ENCODE peak calls at places on chromosomes 1 and 21, in ten cellular contexts. One of them, this sample, is unnamed.

GRCh38 chr1:25255711-25256577 is 8.7 kb upstream of the RSRP1 start:
- DNase-seq in AML-193: no peak
- DNase-seq in OCI-LY7: no peak
- DNase-seq in activated B cell treated with CpG ODN at 0.5 μM for 24 hours: no peak
- DNase-seq in NCI-H2081: no peak
- DNase-seq in germinal center: no peak
- DNase-seq in KBM-7: no peak
- DNase-seq in activated CD4-positive, CD25-positive, alpha-beta regulatory T cell treated with anti-CD3 and anti-CD28 coated beads, Interleukin-2, amount 50 U/mL, for 72 hours: no peak
- DNase-seq in fibroblast of gingiva: no peak
- DNase-seq in GM06990: no peak
- DNase-seq in this sample: no peak

GRCh38 chr1:109989656-109990653 is 5.4 kb downstream of the AHCYL1 start:
- DNase-seq in NCI-H2081: no peak
- DNase-seq in germinal center: no peak
- DNase-seq in OCI-LY7: peak; percentile 44
- DNase-seq in GM06990: no peak
- DNase-seq in activated CD4-positive, CD25-positive, alpha-beta regulatory T cell treated with anti-CD3 and anti-CD28 coated beads, Interleukin-2, amount 50 U/mL, for 72 hours: no peak
- DNase-seq in fibroblast of gingiva: no peak
- DNase-seq in KBM-7: no peak
- DNase-seq in activated B cell treated with CpG ODN at 0.5 μM for 24 hours: no peak
- DNase-seq in AML-193: peak; percentile 25
- DNase-seq in this sample: no peak

GRCh38 chr1:234613992-234614584 is 4.1 kb upstream of the IRF2BP2 start:
- DNase-seq in fibroblast of gingiva: no peak
- DNase-seq in KBM-7: no peak
- DNase-seq in activated CD4-positive, CD25-positive, alpha-beta regulatory T cell treated with anti-CD3 and anti-CD28 coated beads, Interleukin-2, amount 50 U/mL, for 72 hours: no peak
- DNase-seq in GM06990: no peak
- DNase-seq in germinal center: no peak
- DNase-seq in activated B cell treated with CpG ODN at 0.5 μM for 24 hours: no peak
- DNase-seq in AML-193: no peak
- DNase-seq in NCI-H2081: no peak
- DNase-seq in OCI-LY7: no peak
- DNase-seq in this sample: no peak

GRCh38 chr1:172483448-172483847 is 39.6 kb upstream of the PIGC start:
- DNase-seq in OCI-LY7: no peak
- DNase-seq in GM06990: no peak
- DNase-seq in activated CD4-positive, CD25-positive, alpha-beta regulatory T cell treated with anti-CD3 and anti-CD28 coated beads, Interleukin-2, amount 50 U/mL, for 72 hours: no peak
- DNase-seq in NCI-H2081: no peak
- DNase-seq in activated B cell treated with CpG ODN at 0.5 μM for 24 hours: no peak
- DNase-seq in fibroblast of gingiva: no peak
- DNase-seq in AML-193: no peak
- DNase-seq in germinal center: no peak
- DNase-seq in KBM-7: no peak
- DNase-seq in this sample: no peak

GRCh38 chr1:17195731-17196130 is 9.2 kb upstream of the PADI1 start:
- DNase-seq in AML-193: no peak
- DNase-seq in OCI-LY7: no peak
- DNase-seq in KBM-7: no peak
- DNase-seq in activated CD4-positive, CD25-positive, alpha-beta regulatory T cell treated with anti-CD3 and anti-CD28 coated beads, Interleukin-2, amount 50 U/mL, for 72 hours: peak; percentile 15
- DNase-seq in NCI-H2081: no peak
- DNase-seq in activated B cell treated with CpG ODN at 0.5 μM for 24 hours: no peak
- DNase-seq in GM06990: no peak
- DNase-seq in germinal center: no peak
- DNase-seq in fibroblast of gingiva: no peak
- DNase-seq in this sample: no peak

GRCh38 chr1:16082283-16083038 is 9.0 kb upstream of the FAM131C start:
- DNase-seq in germinal center: peak; percentile 63
- DNase-seq in GM06990: peak; percentile 33
- DNase-seq in KBM-7: peak; percentile 72
- DNase-seq in activated B cell treated with CpG ODN at 0.5 μM for 24 hours: peak; percentile 41
- DNase-seq in OCI-LY7: peak; percentile 66
- DNase-seq in NCI-H2081: peak; percentile 60
- DNase-seq in AML-193: peak; percentile 27
- DNase-seq in fibroblast of gingiva: peak; percentile 29
- DNase-seq in activated CD4-positive, CD25-positive, alpha-beta regulatory T cell treated with anti-CD3 and anti-CD28 coated beads, Interleukin-2, amount 50 U/mL, for 72 hours: peak; percentile 72
- DNase-seq in this sample: no peak

GRCh38 chr1:228090613-228091081 is 8.1 kb downstream of the ARF1 start:
- DNase-seq in germinal center: no peak
- DNase-seq in AML-193: no peak
- DNase-seq in activated CD4-positive, CD25-positive, alpha-beta regulatory T cell treated with anti-CD3 and anti-CD28 coated beads, Interleukin-2, amount 50 U/mL, for 72 hours: peak; percentile 25
- DNase-seq in fibroblast of gingiva: no peak
- DNase-seq in NCI-H2081: no peak
- DNase-seq in KBM-7: no peak
- DNase-seq in OCI-LY7: no peak
- DNase-seq in activated B cell treated with CpG ODN at 0.5 μM for 24 hours: peak; percentile 12
- DNase-seq in GM06990: no peak
- DNase-seq in this sample: no peak

GRCh38 chr1:226406401-226406881 is 1.5 kb downstream of the PARP1 start:
- DNase-seq in GM06990: no peak
- DNase-seq in germinal center: peak; percentile 53
- DNase-seq in activated CD4-positive, CD25-positive, alpha-beta regulatory T cell treated with anti-CD3 and anti-CD28 coated beads, Interleukin-2, amount 50 U/mL, for 72 hours: no peak
- DNase-seq in fibroblast of gingiva: no peak
- DNase-seq in KBM-7: peak; percentile 70
- DNase-seq in OCI-LY7: peak; percentile 77
- DNase-seq in activated B cell treated with CpG ODN at 0.5 μM for 24 hours: no peak
- DNase-seq in NCI-H2081: peak; percentile 10
- DNase-seq in AML-193: peak; percentile 61
- DNase-seq in this sample: no peak

GRCh38 chr1:178374016-178374415 is 122.7 kb downstream of the CLEC20A start:
- DNase-seq in activated CD4-positive, CD25-positive, alpha-beta regulatory T cell treated with anti-CD3 and anti-CD28 coated beads, Interleukin-2, amount 50 U/mL, for 72 hours: no peak
- DNase-seq in OCI-LY7: no peak
- DNase-seq in germinal center: no peak
- DNase-seq in activated B cell treated with CpG ODN at 0.5 μM for 24 hours: no peak
- DNase-seq in GM06990: no peak
- DNase-seq in KBM-7: no peak
- DNase-seq in NCI-H2081: no peak
- DNase-seq in AML-193: no peak
- DNase-seq in fibroblast of gingiva: no peak
- DNase-seq in this sample: no peak

GRCh38 chr1:16720403-16721223 is 19.7 kb upstream of the RNU1-4 start:
- DNase-seq in AML-193: no peak
- DNase-seq in NCI-H2081: no peak
- DNase-seq in GM06990: no peak
- DNase-seq in fibroblast of gingiva: no peak
- DNase-seq in activated CD4-positive, CD25-positive, alpha-beta regulatory T cell treated with anti-CD3 and anti-CD28 coated beads, Interleukin-2, amount 50 U/mL, for 72 hours: peak; percentile 30
- DNase-seq in OCI-LY7: peak; percentile 5
- DNase-seq in KBM-7: no peak
- DNase-seq in activated B cell treated with CpG ODN at 0.5 μM for 24 hours: no peak
- DNase-seq in germinal center: peak; percentile 2
- DNase-seq in this sample: no peak

GRCh38 chr1:186680031-186681012 is at the start of gene PTGS2:
- DNase-seq in activated B cell treated with CpG ODN at 0.5 μM for 24 hours: no peak
- DNase-seq in fibroblast of gingiva: peak; percentile 91
- DNase-seq in germinal center: peak; percentile 13
- DNase-seq in GM06990: peak; percentile 84
- DNase-seq in AML-193: peak; percentile 82
- DNase-seq in KBM-7: peak; percentile 82
- DNase-seq in NCI-H2081: peak; percentile 84
- DNase-seq in activated CD4-positive, CD25-positive, alpha-beta regulatory T cell treated with anti-CD3 and anti-CD28 coated beads, Interleukin-2, amount 50 U/mL, for 72 hours: peak; percentile 30
- DNase-seq in OCI-LY7: no peak
- DNase-seq in this sample: peak; percentile 89

GRCh38 chr21:45864436-45864835 is 117.1 kb upstream of the COL6A1 start:
- DNase-seq in KBM-7: no peak
- DNase-seq in NCI-H2081: no peak
- DNase-seq in fibroblast of gingiva: no peak
- DNase-seq in AML-193: no peak
- DNase-seq in activated B cell treated with CpG ODN at 0.5 μM for 24 hours: no peak
- DNase-seq in germinal center: no peak
- DNase-seq in OCI-LY7: no peak
- DNase-seq in GM06990: no peak
- DNase-seq in activated CD4-positive, CD25-positive, alpha-beta regulatory T cell treated with anti-CD3 and anti-CD28 coated beads, Interleukin-2, amount 50 U/mL, for 72 hours: no peak
- DNase-seq in this sample: no peak

GRCh38 chr1:230807551-230808267 is 60.5 kb downstream of the CAPN9 start:
- DNase-seq in NCI-H2081: no peak
- DNase-seq in activated CD4-positive, CD25-positive, alpha-beta regulatory T cell treated with anti-CD3 and anti-CD28 coated beads, Interleukin-2, amount 50 U/mL, for 72 hours: no peak
- DNase-seq in OCI-LY7: no peak
- DNase-seq in KBM-7: no peak
- DNase-seq in germinal center: no peak
- DNase-seq in AML-193: no peak
- DNase-seq in fibroblast of gingiva: no peak
- DNase-seq in activated B cell treated with CpG ODN at 0.5 μM for 24 hours: no peak
- DNase-seq in GM06990: no peak
- DNase-seq in this sample: no peak

GRCh38 chr21:26491663-26492062 is 81.4 kb downstream of the CYYR1 start:
- DNase-seq in AML-193: no peak
- DNase-seq in fibroblast of gingiva: no peak
- DNase-seq in NCI-H2081: no peak
- DNase-seq in activated CD4-positive, CD25-positive, alpha-beta regulatory T cell treated with anti-CD3 and anti-CD28 coated beads, Interleukin-2, amount 50 U/mL, for 72 hours: no peak
- DNase-seq in activated B cell treated with CpG ODN at 0.5 μM for 24 hours: no peak
- DNase-seq in OCI-LY7: no peak
- DNase-seq in GM06990: no peak
- DNase-seq in KBM-7: no peak
- DNase-seq in germinal center: no peak
- DNase-seq in this sample: no peak

GRCh38 chr1:59100975-59101374 is 195.9 kb upstream of the FGGY start:
- DNase-seq in GM06990: no peak
- DNase-seq in germinal center: no peak
- DNase-seq in NCI-H2081: no peak
- DNase-seq in fibroblast of gingiva: no peak
- DNase-seq in OCI-LY7: no peak
- DNase-seq in AML-193: no peak
- DNase-seq in activated B cell treated with CpG ODN at 0.5 μM for 24 hours: no peak
- DNase-seq in activated CD4-positive, CD25-positive, alpha-beta regulatory T cell treated with anti-CD3 and anti-CD28 coated beads, Interleukin-2, amount 50 U/mL, for 72 hours: no peak
- DNase-seq in KBM-7: no peak
- DNase-seq in this sample: no peak

GRCh38 chr1:219257751-219258150 is 84.1 kb downstream of the LYPLAL1 start:
- DNase-seq in germinal center: no peak
- DNase-seq in activated CD4-positive, CD25-positive, alpha-beta regulatory T cell treated with anti-CD3 and anti-CD28 coated beads, Interleukin-2, amount 50 U/mL, for 72 hours: no peak
- DNase-seq in KBM-7: no peak
- DNase-seq in GM06990: no peak
- DNase-seq in activated B cell treated with CpG ODN at 0.5 μM for 24 hours: no peak
- DNase-seq in OCI-LY7: no peak
- DNase-seq in fibroblast of gingiva: no peak
- DNase-seq in NCI-H2081: no peak
- DNase-seq in AML-193: no peak
- DNase-seq in this sample: no peak

GRCh38 chr1:209839875-209840491 is 12.2 kb downstream of the UTP25 start:
- DNase-seq in GM06990: no peak
- DNase-seq in activated CD4-positive, CD25-positive, alpha-beta regulatory T cell treated with anti-CD3 and anti-CD28 coated beads, Interleukin-2, amount 50 U/mL, for 72 hours: no peak
- DNase-seq in germinal center: no peak
- DNase-seq in AML-193: no peak
- DNase-seq in OCI-LY7: no peak
- DNase-seq in NCI-H2081: no peak
- DNase-seq in KBM-7: no peak
- DNase-seq in fibroblast of gingiva: peak; percentile 93
- DNase-seq in activated B cell treated with CpG ODN at 0.5 μM for 24 hours: no peak
- DNase-seq in this sample: peak; percentile 91

GRCh38 chr1:42945171-42945570 is 13.5 kb downstream of the SLC2A1 start:
- DNase-seq in OCI-LY7: no peak
- DNase-seq in activated CD4-positive, CD25-positive, alpha-beta regulatory T cell treated with anti-CD3 and anti-CD28 coated beads, Interleukin-2, amount 50 U/mL, for 72 hours: no peak
- DNase-seq in AML-193: no peak
- DNase-seq in KBM-7: no peak
- DNase-seq in germinal center: no peak
- DNase-seq in activated B cell treated with CpG ODN at 0.5 μM for 24 hours: no peak
- DNase-seq in NCI-H2081: no peak
- DNase-seq in fibroblast of gingiva: no peak
- DNase-seq in GM06990: no peak
- DNase-seq in this sample: no peak

GRCh38 chr1:178869114-178869697 is 1.7 kb downstream of the ANGPTL1 start:
- DNase-seq in NCI-H2081: no peak
- DNase-seq in germinal center: no peak
- DNase-seq in KBM-7: no peak
- DNase-seq in activated B cell treated with CpG ODN at 0.5 μM for 24 hours: no peak
- DNase-seq in OCI-LY7: no peak
- DNase-seq in AML-193: no peak
- DNase-seq in fibroblast of gingiva: peak; percentile 73
- DNase-seq in GM06990: no peak
- DNase-seq in activated CD4-positive, CD25-positive, alpha-beta regulatory T cell treated with anti-CD3 and anti-CD28 coated beads, Interleukin-2, amount 50 U/mL, for 72 hours: no peak
- DNase-seq in this sample: peak; percentile 27

GRCh38 chr21:35106246-35106835 is 57.2 kb upstream of the RUNX1 start:
- DNase-seq in KBM-7: no peak
- DNase-seq in OCI-LY7: no peak
- DNase-seq in AML-193: no peak
- DNase-seq in activated CD4-positive, CD25-positive, alpha-beta regulatory T cell treated with anti-CD3 and anti-CD28 coated beads, Interleukin-2, amount 50 U/mL, for 72 hours: no peak
- DNase-seq in activated B cell treated with CpG ODN at 0.5 μM for 24 hours: no peak
- DNase-seq in germinal center: no peak
- DNase-seq in fibroblast of gingiva: no peak
- DNase-seq in GM06990: no peak
- DNase-seq in NCI-H2081: no peak
- DNase-seq in this sample: no peak

GRCh38 chr1:244060117-244060516 is 9.0 kb downstream of the ZBTB18 start:
- DNase-seq in AML-193: no peak
- DNase-seq in GM06990: no peak
- DNase-seq in NCI-H2081: no peak
- DNase-seq in OCI-LY7: no peak
- DNase-seq in activated B cell treated with CpG ODN at 0.5 μM for 24 hours: no peak
- DNase-seq in KBM-7: no peak
- DNase-seq in activated CD4-positive, CD25-positive, alpha-beta regulatory T cell treated with anti-CD3 and anti-CD28 coated beads, Interleukin-2, amount 50 U/mL, for 72 hours: no peak
- DNase-seq in fibroblast of gingiva: no peak
- DNase-seq in germinal center: no peak
- DNase-seq in this sample: no peak

GRCh38 chr1:226783202-226783601 is 44.1 kb upstream of the ITPKB start:
- DNase-seq in activated B cell treated with CpG ODN at 0.5 μM for 24 hours: no peak
- DNase-seq in OCI-LY7: no peak
- DNase-seq in AML-193: no peak
- DNase-seq in GM06990: no peak
- DNase-seq in germinal center: no peak
- DNase-seq in fibroblast of gingiva: no peak
- DNase-seq in NCI-H2081: no peak
- DNase-seq in activated CD4-positive, CD25-positive, alpha-beta regulatory T cell treated with anti-CD3 and anti-CD28 coated beads, Interleukin-2, amount 50 U/mL, for 72 hours: no peak
- DNase-seq in KBM-7: no peak
- DNase-seq in this sample: no peak

GRCh38 chr1:213898684-213899083 is 89.1 kb upstream of the PROX1 start:
- DNase-seq in activated B cell treated with CpG ODN at 0.5 μM for 24 hours: no peak
- DNase-seq in germinal center: no peak
- DNase-seq in OCI-LY7: no peak
- DNase-seq in GM06990: no peak
- DNase-seq in activated CD4-positive, CD25-positive, alpha-beta regulatory T cell treated with anti-CD3 and anti-CD28 coated beads, Interleukin-2, amount 50 U/mL, for 72 hours: no peak
- DNase-seq in fibroblast of gingiva: no peak
- DNase-seq in NCI-H2081: no peak
- DNase-seq in AML-193: no peak
- DNase-seq in KBM-7: no peak
- DNase-seq in this sample: no peak

GRCh38 chr21:42556960-42557359 is 43.3 kb downstream of the SLC37A1 start:
- DNase-seq in NCI-H2081: no peak
- DNase-seq in KBM-7: no peak
- DNase-seq in AML-193: no peak
- DNase-seq in germinal center: peak; percentile 48
- DNase-seq in activated CD4-positive, CD25-positive, alpha-beta regulatory T cell treated with anti-CD3 and anti-CD28 coated beads, Interleukin-2, amount 50 U/mL, for 72 hours: peak; percentile 6
- DNase-seq in GM06990: peak; percentile 58
- DNase-seq in activated B cell treated with CpG ODN at 0.5 μM for 24 hours: peak; percentile 21
- DNase-seq in OCI-LY7: peak; percentile 71
- DNase-seq in fibroblast of gingiva: no peak
- DNase-seq in this sample: no peak

GRCh38 chr1:244952940-244953339 is 88.6 kb upstream of the HNRNPU start:
- DNase-seq in KBM-7: no peak
- DNase-seq in OCI-LY7: no peak
- DNase-seq in germinal center: no peak
- DNase-seq in activated CD4-positive, CD25-positive, alpha-beta regulatory T cell treated with anti-CD3 and anti-CD28 coated beads, Interleukin-2, amount 50 U/mL, for 72 hours: no peak
- DNase-seq in GM06990: no peak
- DNase-seq in activated B cell treated with CpG ODN at 0.5 μM for 24 hours: no peak
- DNase-seq in NCI-H2081: no peak
- DNase-seq in fibroblast of gingiva: no peak
- DNase-seq in AML-193: no peak
- DNase-seq in this sample: no peak

GRCh38 chr1:61757945-61758344 is 15.7 kb downstream of the PATJ start:
- DNase-seq in GM06990: no peak
- DNase-seq in OCI-LY7: no peak
- DNase-seq in germinal center: no peak
- DNase-seq in activated CD4-positive, CD25-positive, alpha-beta regulatory T cell treated with anti-CD3 and anti-CD28 coated beads, Interleukin-2, amount 50 U/mL, for 72 hours: no peak
- DNase-seq in AML-193: no peak
- DNase-seq in NCI-H2081: no peak
- DNase-seq in fibroblast of gingiva: peak; percentile 60
- DNase-seq in activated B cell treated with CpG ODN at 0.5 μM for 24 hours: no peak
- DNase-seq in KBM-7: no peak
- DNase-seq in this sample: peak; percentile 28

GRCh38 chr1:175725684-175726083 is 17.7 kb downstream of the TNR start:
- DNase-seq in NCI-H2081: no peak
- DNase-seq in OCI-LY7: peak; percentile 49
- DNase-seq in fibroblast of gingiva: no peak
- DNase-seq in germinal center: no peak
- DNase-seq in KBM-7: peak; percentile 47
- DNase-seq in AML-193: peak; percentile 14
- DNase-seq in activated B cell treated with CpG ODN at 0.5 μM for 24 hours: no peak
- DNase-seq in activated CD4-positive, CD25-positive, alpha-beta regulatory T cell treated with anti-CD3 and anti-CD28 coated beads, Interleukin-2, amount 50 U/mL, for 72 hours: no peak
- DNase-seq in GM06990: no peak
- DNase-seq in this sample: no peak

GRCh38 chr21:29558331-29558730 is 259.6 kb downstream of the BACH1 start:
- DNase-seq in GM06990: no peak
- DNase-seq in KBM-7: no peak
- DNase-seq in fibroblast of gingiva: no peak
- DNase-seq in activated CD4-positive, CD25-positive, alpha-beta regulatory T cell treated with anti-CD3 and anti-CD28 coated beads, Interleukin-2, amount 50 U/mL, for 72 hours: no peak
- DNase-seq in AML-193: no peak
- DNase-seq in OCI-LY7: no peak
- DNase-seq in NCI-H2081: no peak
- DNase-seq in germinal center: no peak
- DNase-seq in activated B cell treated with CpG ODN at 0.5 μM for 24 hours: no peak
- DNase-seq in this sample: no peak

This sample was measured in non-pigmented ciliary epithelial cell.